ENCODE peak calls at places on chromosomes 16 and 17, in six cellular contexts. One of them, this sample, is unnamed.

GRCh38 chr17:48550313-48551205 is 5.7 kb upstream of the HOXB2 start:
- DNase-seq in OCI-LY7: no peak
- DNase-seq in HS-27A: no peak
- DNase-seq in GM12892: no peak
- DNase-seq in activated T-helper 1 cell treated with Interleukin-2 at 50 U/mL for 16 hours: no peak
- DNase-seq in anterior cingulate cortex: no peak
- DNase-seq in this sample: no peak

GRCh38 chr17:8940866-8941471 is 24.5 kb downstream of the PIK3R5 start:
- DNase-seq in HS-27A: no peak
- DNase-seq in activated T-helper 1 cell treated with Interleukin-2 at 50 U/mL for 16 hours: no peak
- DNase-seq in OCI-LY7: no peak
- DNase-seq in anterior cingulate cortex: no peak
- DNase-seq in GM12892: no peak
- DNase-seq in this sample: no peak

GRCh38 chr17:55093358-55093757 is 124.8 kb downstream of the STXBP4 start:
- DNase-seq in activated T-helper 1 cell treated with Interleukin-2 at 50 U/mL for 16 hours: no peak
- DNase-seq in GM12892: no peak
- DNase-seq in HS-27A: no peak
- DNase-seq in OCI-LY7: no peak
- DNase-seq in anterior cingulate cortex: no peak
- DNase-seq in this sample: no peak

GRCh38 chr16:2019500-2019899 is at the start of gene NPW:
- DNase-seq in activated T-helper 1 cell treated with Interleukin-2 at 50 U/mL for 16 hours: no peak
- DNase-seq in GM12892: no peak
- DNase-seq in anterior cingulate cortex: no peak
- DNase-seq in HS-27A: no peak
- DNase-seq in OCI-LY7: peak
- DNase-seq in this sample: no peak

GRCh38 chr17:50908860-50909764 is 43.0 kb upstream of the TOB1 start:
- DNase-seq in OCI-LY7: no peak
- DNase-seq in anterior cingulate cortex: no peak
- DNase-seq in GM12892: no peak
- DNase-seq in HS-27A: no peak
- DNase-seq in activated T-helper 1 cell treated with Interleukin-2 at 50 U/mL for 16 hours: peak
- DNase-seq in this sample: no peak

GRCh38 chr17:77304746-77305473 is 164.1 kb downstream of the SEC14L1 start:
- DNase-seq in activated T-helper 1 cell treated with Interleukin-2 at 50 U/mL for 16 hours: no peak
- DNase-seq in HS-27A: no peak
- DNase-seq in GM12892: no peak
- DNase-seq in OCI-LY7: no peak
- DNase-seq in anterior cingulate cortex: no peak
- DNase-seq in this sample: no peak

GRCh38 chr17:1422907-1423306 is 22.9 kb upstream of the YWHAE start:
- DNase-seq in anterior cingulate cortex: no peak
- DNase-seq in GM12892: no peak
- DNase-seq in activated T-helper 1 cell treated with Interleukin-2 at 50 U/mL for 16 hours: no peak
- DNase-seq in HS-27A: peak
- DNase-seq in OCI-LY7: no peak
- DNase-seq in this sample: peak

GRCh38 chr17:45050680-45051059 is 762 bp downstream of the DCAKD start:
- DNase-seq in GM12892: no peak
- DNase-seq in HS-27A: no peak
- DNase-seq in OCI-LY7: peak
- DNase-seq in anterior cingulate cortex: no peak
- DNase-seq in activated T-helper 1 cell treated with Interleukin-2 at 50 U/mL for 16 hours: no peak
- DNase-seq in this sample: no peak

GRCh38 chr16:82016268-82016667 is 5.0 kb upstream of the SDR42E1 start:
- DNase-seq in anterior cingulate cortex: no peak
- DNase-seq in OCI-LY7: no peak
- DNase-seq in activated T-helper 1 cell treated with Interleukin-2 at 50 U/mL for 16 hours: no peak
- DNase-seq in GM12892: no peak
- DNase-seq in HS-27A: no peak
- DNase-seq in this sample: peak

GRCh38 chr16:58733671-58734458 is at the start of gene GOT2:
- DNase-seq in GM12892: peak
- DNase-seq in activated T-helper 1 cell treated with Interleukin-2 at 50 U/mL for 16 hours: peak
- DNase-seq in anterior cingulate cortex: peak
- DNase-seq in OCI-LY7: peak
- DNase-seq in HS-27A: peak
- DNase-seq in this sample: peak

This sample was measured in AG09319.